ENCODE peak calls at places on chromosomes 1 and 21, in four cellular contexts. B is K562, S is GM12878, X is endothelial cell of umbilical vein. Q is an unnamed sample.

GRCh38 chr1:234777850-234778214 is 167.9 kb upstream of the IRF2BP2 start:
- DNase-seq in B (no peak), S (no peak), X (no peak), Q (no peak)

GRCh38 chr21:44391345-44392091 is 38.1 kb downstream of the TRPM2 start:
- DNase-seq in B (no peak), S (no peak), X (no peak), Q (no peak)

GRCh38 chr1:47791879-47792608 is 205.1 kb downstream of the TRABD2B start:
- DNase-seq in B (no peak), S (no peak), X (no peak), Q (no peak)

GRCh38 chr1:23660671-23661070 is 30.9 kb upstream of the RPL11 start:
- DNase-seq in B (no peak), S (no peak), X (no peak), Q (no peak)

GRCh38 chr1:166933137-166933536 is 42.2 kb downstream of the ILDR2 start:
- DNase-seq in B (no peak), S (no peak), X (no peak), Q (no peak)

GRCh38 chr1:101060992-101061391 is 35.4 kb upstream of the DPH5 start:
- DNase-seq in B (no peak), S (no peak), X (no peak), Q (no peak)

GRCh38 chr1:28139033-28139712 is 37.3 kb downstream of the PTAFR start:
- DNase-seq in B (no peak), S (no peak), X (no peak), Q (peak; percentile 88)

GRCh38 chr21:42280356-42281195 is 34.6 kb downstream of the TFF3 start:
- DNase-seq in B (no peak), S (no peak), X (no peak), Q (no peak)

GRCh38 chr1:228058981-228059535 is 23.4 kb upstream of the ARF1 start:
- DNase-seq in B (no peak), S (no peak), X (no peak), Q (no peak)

GRCh38 chr1:22133247-22133927 is 9.5 kb downstream of the WNT4 start:
- DNase-seq in B (no peak), S (no peak), X (no peak), Q (no peak)

GRCh38 chr1:86502721-86503430 is 34.1 kb downstream of the CLCA1 start:
- DNase-seq in B (no peak), S (no peak), X (peak; percentile 18), Q (no peak)

GRCh38 chr1:116559304-116559761 is 11.5 kb downstream of the CD58 start:
- DNase-seq in B (no peak), S (no peak), X (no peak), Q (no peak)

GRCh38 chr1:172999349-172999748 is 51.4 kb downstream of the TNFSF18 start:
- DNase-seq in B (no peak), S (no peak), X (no peak), Q (no peak)

GRCh38 chr1:184888505-184888904 is 85.8 kb downstream of the NIBAN1 start:
- DNase-seq in B (no peak), S (no peak), X (peak; percentile 47), Q (peak; percentile 84)

GRCh38 chr1:204735042-204735441 is 49.5 kb upstream of the LRRN2 start:
- DNase-seq in B (no peak), S (no peak), X (no peak), Q (no peak)

GRCh38 chr21:36115138-36115710 is 19.7 kb upstream of the CBR3 start:
- DNase-seq in B (no peak), S (no peak), X (no peak), Q (no peak)

GRCh38 chr1:20753589-20753988 is 21.1 kb upstream of the SH2D5 start:
- DNase-seq in B (no peak), S (no peak), X (no peak), Q (peak; percentile 70)

GRCh38 chr1:205598841-205599666 is 32.8 kb downstream of the ELK4 start:
- DNase-seq in B (no peak), S (no peak), X (peak; percentile 100), Q (peak; percentile 99)

GRCh38 chr1:8070381-8070811 is 44.3 kb upstream of the ERRFI1 start:
- DNase-seq in B (no peak), S (no peak), X (no peak), Q (no peak)

GRCh38 chr1:219323426-219323825 is 149.7 kb downstream of the LYPLAL1 start:
- DNase-seq in B (no peak), S (no peak), X (peak; percentile 34), Q (peak; percentile 40)

GRCh38 chr1:8598060-8598724 is 219.2 kb downstream of the RERE start:
- DNase-seq in B (no peak), S (no peak), X (peak; percentile 76), Q (peak; percentile 78)

DNA sequence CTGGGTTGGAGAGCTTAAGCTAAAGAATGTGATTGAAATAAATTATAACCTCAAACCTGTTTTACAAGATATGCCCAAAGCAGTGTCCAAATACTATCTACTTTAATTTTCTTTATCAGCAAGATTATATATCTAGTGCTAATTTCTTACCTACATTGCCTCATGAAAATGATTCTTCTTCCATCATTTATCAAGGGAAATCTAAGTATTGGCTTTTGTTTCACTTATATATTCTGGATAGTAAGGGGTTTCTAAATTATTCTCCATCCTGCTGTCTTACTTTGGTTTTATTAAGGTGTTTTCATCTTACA is 81.2 kb downstream of the PHTF1 start:
- DNase-seq in B (no peak), S (no peak), X (no peak), Q (no peak)
- TF ChIP-seq CTCF in B (no peak), S (no peak), X (no peak), Q (no peak)

GRCh38 chr1:225879521-225880209 is 2.5 kb downstream of the TMEM63A start:
- DNase-seq in B (no peak), S (no peak), X (no peak), Q (no peak)
- TF ChIP-seq FOS in B (no peak), S (no peak), X (no peak), Q (no peak)

GRCh38 chr1:162633327-162633762 is 1.1 kb downstream of the DDR2 start:
- DNase-seq in B (no peak), S (peak; percentile 64), X (peak; percentile 75), Q (peak; percentile 59)
- TF ChIP-seq CTCF in B (no peak), S (no peak), X (peak; percentile 36), Q (peak; percentile 28)

GRCh38 chr1:159076753-159077656 is at the start of gene AIM2:
- DNase-seq in B (peak; percentile 76), S (peak; percentile 97), X (no peak), Q (no peak)

GRCh38 chr1:159067699-159068621 is 8.6 kb downstream of the AIM2 start:
- DNase-seq in B (no peak), S (peak; percentile 86), X (peak; percentile 22), Q (no peak)

GRCh38 chr1:159076438-159076752 is 171 bp downstream of the AIM2 start:
- DNase-seq in B (no peak), S (no peak), X (no peak), Q (no peak)

GRCh38 chr1:159068877-159069276 is 7.7 kb downstream of the AIM2 start:
- DNase-seq in B (no peak), S (no peak), X (no peak), Q (peak; percentile 78)

DNA sequence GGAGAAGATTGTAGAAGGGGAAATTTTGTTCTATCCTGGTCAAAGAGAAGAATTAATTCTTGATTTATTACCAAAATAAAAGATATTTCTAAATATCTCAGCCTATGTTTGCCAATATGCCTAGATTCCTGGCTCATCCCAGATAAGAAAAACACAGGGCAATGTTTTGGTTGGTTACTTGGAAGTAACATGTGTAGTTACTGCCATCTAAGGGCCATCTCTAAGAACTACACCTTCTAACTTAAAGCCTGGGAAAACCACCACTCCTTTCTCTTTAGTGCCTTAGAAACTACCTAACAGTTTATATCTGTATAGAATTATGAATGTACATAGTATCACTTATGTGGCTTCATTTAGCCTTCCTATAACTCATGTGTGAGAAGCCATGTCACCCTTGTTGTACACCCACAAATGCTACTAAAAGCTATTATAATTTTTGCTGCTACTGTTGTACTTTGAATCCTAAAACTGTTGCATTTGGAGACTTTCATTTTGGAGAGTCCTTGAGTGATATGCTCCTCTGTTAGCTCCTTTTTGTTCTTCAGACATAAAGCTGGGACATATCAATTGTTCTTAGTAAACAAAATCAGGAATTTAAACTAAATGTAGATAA is 4.5 kb downstream of the AIM2 start:
- DNase-seq in B (peak; percentile 60), S (no peak), X (peak; percentile 66), Q (peak; percentile 80)
- TF ChIP-seq FOS in B (no peak), S (no peak), X (no peak), Q (no peak)

Q was measured in IMR-90.